ENCODE peak calls at places on chromosomes 4 and X, in ten cellular contexts. T, S, U, A, R, L, G, Q, Z and P are unnamed samples. For H3K4me1, the result is how much of the 10 kb centered on the place peaks cover.

GRCh38 chr4:182547435-182547834 is 304.2 kb downstream of the TENM3 start:
- DNase-seq in T (no peak), S (no peak), U (no peak), A (no peak), R (no peak), L (no peak), G (no peak), Q (no peak), Z (no peak), P (no peak)

GRCh38 chr4:101286663-101287062 is 60.7 kb downstream of the PPP3CA start:
- DNase-seq in T (no peak), S (no peak), U (no peak), A (no peak), R (peak), L (no peak), G (no peak), Q (no peak), Z (no peak), P (no peak)

GRCh38 chr4:123892997-123893745 is 496.6 kb downstream of the SPRY1 start:
- DNase-seq in T (no peak), S (no peak), U (no peak), A (no peak), R (no peak), L (peak), G (no peak), Q (no peak), Z (no peak), P (no peak)

GRCh38 chrX:154655786-154656185 is 2.4 kb upstream of the CTAG2 start:
- DNase-seq in T (no peak), S (no peak), U (no peak), A (peak), R (no peak), L (no peak), G (no peak), Q (no peak), Z (no peak), P (no peak)

GRCh38 chr4:141455651-141456050 is 180.7 kb upstream of the IL15 start:
- DNase-seq in T (no peak), S (no peak), U (no peak), A (no peak), R (no peak), L (peak), G (no peak), Q (no peak), Z (no peak), P (no peak)

GRCh38 chr4:74374561-74375327 is 9.8 kb downstream of the EREG start:
- DNase-seq in T (no peak), S (no peak), U (peak), A (no peak), R (no peak), L (peak), G (no peak), Q (no peak), Z (no peak), P (no peak)

GRCh38 chrX:147226801-147227200 is 412.3 kb upstream of the CXorf51A start:
- DNase-seq in T (no peak), S (no peak), U (no peak), A (no peak), R (no peak), L (no peak), G (no peak), Q (no peak), Z (no peak), P (no peak)

GRCh38 chr4:98027827-98028226 is 115.4 kb downstream of the STPG2 start:
- DNase-seq in T (no peak), S (no peak), U (no peak), A (no peak), R (peak), L (peak), G (no peak), Q (no peak), Z (no peak), P (no peak)

GRCh38 chrX:140967036-140967435 is 35.4 kb upstream of the SPANXB1 start:
- DNase-seq in T (no peak), S (no peak), U (no peak), A (no peak), R (no peak), L (no peak), G (no peak), Q (no peak), Z (no peak), P (no peak)

GRCh38 chr4:122045533-122045932 is 93.7 kb upstream of the TRPC3 start:
- DNase-seq in T (no peak), S (no peak), U (no peak), A (no peak), R (peak), L (peak), G (no peak), Q (no peak), Z (no peak), P (no peak)

GRCh38 chr4:10007436-10007740 is 13.9 kb downstream of the SLC2A9 start:
- DNase-seq in T (no peak), S (no peak), U (no peak), A (no peak), R (no peak), L (no peak), G (no peak), Q (no peak), Z (no peak), P (no peak)

DNA sequence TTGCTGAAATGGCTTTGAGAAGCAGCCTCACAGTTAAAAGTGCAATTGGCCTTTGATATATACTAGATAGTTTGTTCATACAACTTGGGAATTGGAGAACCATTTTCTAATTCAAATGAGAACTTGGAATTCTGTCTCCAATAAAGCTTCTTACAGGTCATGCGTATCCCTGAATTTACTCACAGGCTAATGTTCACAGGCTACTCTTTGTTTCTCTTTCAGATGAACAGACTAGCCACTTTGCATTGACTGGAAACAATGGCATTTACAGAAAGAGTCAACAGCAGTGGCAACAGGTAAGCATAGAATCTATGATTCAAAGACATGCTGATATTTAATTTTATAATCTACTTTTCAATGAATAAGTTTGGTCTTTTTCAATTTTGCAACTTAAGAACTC is 13.5 kb downstream of the AFF1 start:
- DNase-seq in T (no peak), S (no peak), U (no peak), A (no peak), R (no peak), L (no peak), G (no peak), Q (no peak), Z (no peak), P (no peak)
- H3K4me1 ChIP-seq in T (under half), S (under half), U (under half), A (under half), R (under half), L (under half), G (under half), Q (under half), Z (under half), P (under half)

DNA sequence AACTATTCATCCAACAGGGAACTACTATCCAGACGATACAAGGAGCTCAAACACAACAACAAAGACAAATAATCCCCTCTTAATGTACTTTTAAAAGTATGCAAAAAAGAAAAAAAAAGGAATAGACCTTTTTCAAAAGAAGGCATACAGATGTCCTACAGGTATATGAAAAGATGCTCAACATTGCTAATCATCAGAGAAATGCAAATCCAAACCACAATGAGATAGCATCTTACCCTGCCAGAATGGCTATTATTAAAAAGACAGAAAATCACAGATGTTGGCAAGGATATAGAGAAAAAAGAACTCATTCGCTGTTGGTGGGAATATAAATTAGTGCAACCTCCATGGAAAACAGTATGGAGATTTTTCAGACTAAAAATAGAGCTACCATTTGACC is 67.1 kb upstream of the ENPP6 start:
- DNase-seq in T (no peak), S (no peak), U (no peak), A (no peak), R (no peak), L (no peak), G (no peak), Q (no peak), Z (no peak), P (no peak)
- H3K4me1 ChIP-seq in T (under half), S (under half), U (under half), A (under half), R (under half), L (under half), G (under half), Q (half or more), Z (under half), P (under half)

GRCh38 chr4:159177265-159178146 is 74.6 kb downstream of the RAPGEF2 start:
- DNase-seq in T (no peak), S (no peak), U (no peak), A (no peak), R (no peak), L (no peak), G (no peak), Q (no peak), Z (no peak), P (no peak)
- H3K4me1 ChIP-seq in T (under half), S (under half), U (under half), A (under half), R (half or more), L (under half), G (half or more), Q (under half), Z (under half), P (under half)

DNA sequence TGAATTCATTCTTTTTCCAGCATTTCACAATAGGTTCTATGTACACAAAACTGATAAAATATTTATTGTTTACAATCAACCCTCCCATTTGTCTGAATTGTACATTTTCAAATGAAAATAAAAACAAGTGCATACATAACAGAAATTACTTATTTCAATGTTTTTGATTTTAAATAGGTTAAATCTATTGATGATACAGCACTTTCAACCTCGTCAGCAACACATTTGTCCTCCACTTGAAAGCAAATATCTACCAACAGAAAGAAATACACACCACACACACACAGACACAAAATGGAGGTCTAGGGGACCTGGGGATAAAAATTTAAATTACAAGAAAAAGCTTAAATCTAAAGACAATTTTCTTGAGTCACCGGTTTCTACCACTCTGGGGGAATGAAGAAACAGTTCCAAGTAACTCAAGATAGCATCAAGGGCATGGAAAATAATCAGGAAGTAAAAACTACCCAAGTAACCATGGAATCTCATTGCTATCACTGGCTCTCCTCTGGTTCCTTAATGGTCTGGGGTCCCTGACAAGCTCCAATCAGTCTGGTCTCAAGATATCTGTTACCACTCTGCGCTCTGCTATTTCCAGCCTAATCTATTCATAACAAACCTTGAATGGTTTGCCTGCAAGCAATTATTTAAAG is 27.6 kb downstream of the ANKRD17 start:
- DNase-seq in T (no peak), S (no peak), U (no peak), A (no peak), R (no peak), L (no peak), G (no peak), Q (no peak), Z (no peak), P (no peak)
- H3K4me1 ChIP-seq in T (under half), S (under half), U (under half), A (under half), R (under half), L (under half), G (under half), Q (under half), Z (under half), P (under half)

GRCh38 chr4:38055566-38055965 is 95.4 kb downstream of the PTTG2 start:
- DNase-seq in T (no peak), S (no peak), U (no peak), A (no peak), R (no peak), L (no peak), G (no peak), Q (no peak), Z (no peak), P (no peak)
- H3K4me1 ChIP-seq in T (under half), S (under half), U (under half), A (under half), R (under half), L (under half), G (under half), Q (under half), Z (under half), P (under half)